ENCODE peak calls at places on chromosomes 4 and X, in nine cellular contexts. L is kidney, X is left ventricle myocardium inferior, Z is colonic mucosa, O is endothelial cell of umbilical vein, D is OCI-LY7, C is fibroblast of lung, V is mesendoderm, S is hepatocyte. K is an unnamed sample.

GRCh38 chrX:136689441-136689840 is 41.5 kb downstream of the CD40LG start:
- DNase-seq in L (no peak), X (no peak), Z (no peak), O (no peak), D (no peak), C (no peak), V (peak), S (no peak), K (no peak)

GRCh38 chr4:23887989-23888388 is 1.9 kb downstream of the PPARGC1A start:
- DNase-seq in L (no peak), X (no peak), Z (no peak), O (no peak), D (no peak), C (no peak), V (no peak), S (no peak), K (no peak)

GRCh38 chr4:16729361-16729760 is 169.1 kb downstream of the LDB2 start:
- DNase-seq in L (no peak), X (no peak), Z (no peak), O (no peak), D (no peak), C (no peak), V (no peak), S (no peak), K (no peak)

GRCh38 chrX:43121637-43122036 is 343.7 kb upstream of the PPP1R2C start:
- DNase-seq in L (no peak), X (no peak), Z (no peak), O (peak), D (peak), C (peak), V (peak), S (no peak), K (no peak)

GRCh38 chr4:41359069-41359769 is 102.5 kb downstream of the UCHL1 start:
- DNase-seq in L (no peak), X (no peak), Z (no peak), O (no peak), D (no peak), C (no peak), V (peak), S (no peak), K (no peak)

GRCh38 chrX:39726810-39727209 is 370.9 kb downstream of the BCOR start:
- DNase-seq in L (no peak), X (peak), Z (no peak), O (peak), D (no peak), C (no peak), V (peak), S (no peak), K (peak)

GRCh38 chrX:66731398-66731797 is 92.5 kb upstream of the EDA2R start:
- DNase-seq in L (no peak), X (no peak), Z (no peak), O (peak), D (peak), C (peak), V (peak), S (peak), K (no peak)

GRCh38 chrX:135416546-135416945 is 5.2 kb upstream of the SMIM10L2A start:
- DNase-seq in L (no peak), X (no peak), Z (no peak), O (no peak), D (no peak), C (no peak), V (no peak), S (no peak), K (no peak)

GRCh38 chrX:1400731-1401471 is 9.0 kb upstream of the SLC25A6 start:
- DNase-seq in L (peak), X (peak), Z (no peak), O (no peak), D (no peak), C (no peak), V (peak), S (no peak), K (no peak)

GRCh38 chr4:169079942-169080827 is 70.1 kb upstream of the CBR4 start:
- DNase-seq in L (peak), X (peak), Z (peak), O (peak), D (no peak), C (peak), V (no peak), S (peak), K (no peak)

GRCh38 chr4:118751634-118752293 is 66.6 kb downstream of the METTL14 start:
- DNase-seq in L (no peak), X (no peak), Z (no peak), O (no peak), D (no peak), C (no peak), V (no peak), S (no peak), K (no peak)

GRCh38 chrX:130414800-130415199 is 13.0 kb downstream of the RBMX2 start:
- DNase-seq in L (no peak), X (no peak), Z (no peak), O (no peak), D (no peak), C (no peak), V (no peak), S (no peak), K (no peak)

GRCh38 chr4:146315184-146315583 is 100.8 kb downstream of the REELD1 start:
- DNase-seq in L (no peak), X (no peak), Z (no peak), O (no peak), D (no peak), C (no peak), V (no peak), S (no peak), K (no peak)

GRCh38 chr4:103892616-103893015 is 172.8 kb upstream of the TACR3 start:
- DNase-seq in L (no peak), X (no peak), Z (no peak), O (no peak), D (no peak), C (no peak), V (no peak), S (no peak), K (no peak)

GRCh38 chr4:54233697-54234496 is 4.8 kb downstream of the PDGFRA start:
- DNase-seq in L (peak), X (peak), Z (peak), O (peak), D (peak), C (peak), V (peak), S (peak), K (no peak)

GRCh38 chr4:123127218-123127617 is 204.8 kb upstream of the NUDT6 start:
- DNase-seq in L (no peak), X (no peak), Z (no peak), O (peak), D (peak), C (peak), V (no peak), S (no peak), K (no peak)

GRCh38 chr4:40423735-40424134 is 88.6 kb downstream of the CHRNA9 start:
- DNase-seq in L (no peak), X (no peak), Z (no peak), O (no peak), D (no peak), C (peak), V (peak), S (no peak), K (no peak)

GRCh38 chr4:52577285-52577968 is 81.7 kb downstream of the USP46 start:
- DNase-seq in L (no peak), X (no peak), Z (no peak), O (no peak), D (no peak), C (peak), V (no peak), S (no peak), K (no peak)

GRCh38 chrX:2549874-2550273 is 49.1 kb upstream of the DHRSX start:
- DNase-seq in L (no peak), X (no peak), Z (peak), O (no peak), D (no peak), C (no peak), V (peak), S (peak), K (no peak)

GRCh38 chrX:27336466-27337091 is 126.6 kb downstream of the PPP4R3C start:
- DNase-seq in L (no peak), X (no peak), Z (peak), O (peak), D (peak), C (peak), V (peak), S (peak), K (no peak)

GRCh38 chr4:125497861-125498260 is 183.1 kb downstream of the FAT4 start:
- DNase-seq in L (no peak), X (no peak), Z (no peak), O (no peak), D (no peak), C (no peak), V (no peak), S (no peak), K (no peak)

GRCh38 chr4:909821-910220 is 22.3 kb downstream of the GAK start:
- DNase-seq in L (peak), X (no peak), Z (no peak), O (no peak), D (no peak), C (no peak), V (no peak), S (no peak), K (no peak)

GRCh38 chrX:38376747-38377146 is 24.3 kb downstream of the OTC start:
- DNase-seq in L (no peak), X (no peak), Z (no peak), O (no peak), D (no peak), C (no peak), V (no peak), S (no peak), K (no peak)

DNA sequence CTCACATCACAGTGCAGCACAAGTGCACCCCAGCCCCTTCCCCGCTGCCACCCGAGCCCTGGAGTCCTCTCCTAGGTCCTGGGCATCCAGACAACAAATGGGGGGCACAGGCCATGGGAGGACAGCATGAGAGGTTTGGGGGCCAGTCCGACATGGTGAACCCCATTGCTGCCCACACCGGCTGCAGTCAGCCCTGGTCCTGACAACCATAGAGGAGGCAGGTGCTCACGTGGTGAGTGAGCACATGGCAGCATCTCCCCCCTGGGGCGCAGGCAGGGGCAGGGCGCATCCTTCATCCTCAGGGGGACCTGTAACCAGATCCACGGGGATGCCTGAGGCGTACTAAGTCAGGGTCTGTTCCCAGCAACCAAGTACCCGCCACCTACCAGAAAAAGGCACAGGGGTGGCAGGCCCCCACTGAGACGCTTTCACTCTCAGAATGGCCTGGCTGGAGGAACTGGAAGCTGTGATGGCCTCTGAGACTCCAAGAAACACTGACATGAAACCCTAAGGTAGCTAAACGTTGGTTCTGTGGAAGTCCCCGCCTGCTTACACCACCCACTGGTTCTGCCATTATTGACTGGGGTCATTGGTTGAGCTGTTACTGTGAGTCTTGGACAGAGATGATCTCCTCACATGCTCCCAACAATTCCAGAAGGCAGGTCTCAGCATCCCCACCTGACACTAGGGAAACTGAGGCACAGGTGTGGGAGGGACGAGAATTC is 6.5 kb downstream of the ZFYVE28 start:
- DNase-seq in L (peak), X (no peak), Z (no peak), O (no peak), D (no peak), C (no peak), V (no peak), S (no peak), K (no peak)
- H3K4me3 ChIP-seq in L (no peak), X (no peak), Z (peak), O (no peak), D (no peak), C (no peak), V (no peak), S (no peak), K (peak)

GRCh38 chrX:124421898-124422622 is 75.7 kb downstream of the SH2D1A start:
- DNase-seq in L (no peak), X (no peak), Z (no peak), O (no peak), D (no peak), C (no peak), V (peak), S (no peak), K (no peak)

GRCh38 chrX:124426824-124427223 is 80.5 kb downstream of the SH2D1A start:
- DNase-seq in L (no peak), X (no peak), Z (no peak), O (peak), D (no peak), C (no peak), V (no peak), S (no peak), K (no peak)

GRCh38 chrX:124426273-124426672 is 79.9 kb downstream of the SH2D1A start:
- DNase-seq in L (no peak), X (no peak), Z (no peak), O (peak), D (no peak), C (no peak), V (peak), S (peak), K (no peak)
- H3K27ac ChIP-seq in L (no peak), X (no peak), Z (no peak), O (peak), D (no peak), C (no peak), V (no peak), S (peak), K (no peak)

GRCh38 chr4:55633903-55634302 is 2.2 kb downstream of the NMU start:
- DNase-seq in L (no peak), X (no peak), Z (no peak), O (no peak), D (no peak), C (no peak), V (peak), S (no peak), K (no peak)
- H3K4me3 ChIP-seq in L (no peak), X (no peak), Z (no peak), O (no peak), D (no peak), C (no peak), V (no peak), S (no peak), K (no peak)

GRCh38 chr4:6938237-6938636 is 28.6 kb downstream of the TBC1D14 start:
- DNase-seq in L (no peak), X (peak), Z (no peak), O (peak), D (peak), C (no peak), V (no peak), S (no peak), K (no peak)
- H3K27ac ChIP-seq in L (peak), X (peak), Z (peak), O (no peak), D (no peak), C (no peak), V (no peak), S (no peak), K (no peak)

K was measured in coronary artery.